ENCODE peak calls at places on chromosomes 13 and 19, in five cellular contexts. One of them, this sample, is unnamed.

GRCh38 chr13:29472317-29472961 is 123.0 kb downstream of the SLC7A1 start:
- DNase-seq in vagina: no peak
- DNase-seq in tibial nerve: peak
- DNase-seq in stomach: peak
- DNase-seq in heart left ventricle: no peak
- DNase-seq in this sample: no peak

GRCh38 chr13:46963874-46964273 is 67.0 kb upstream of the HTR2A start:
- DNase-seq in heart left ventricle: no peak
- DNase-seq in stomach: no peak
- DNase-seq in tibial nerve: no peak
- DNase-seq in vagina: no peak
- DNase-seq in this sample: no peak

GRCh38 chr19:12983561-12984142 is 11.6 kb upstream of the NFIX start:
- DNase-seq in tibial nerve: peak
- DNase-seq in vagina: no peak
- DNase-seq in heart left ventricle: peak
- DNase-seq in stomach: peak
- DNase-seq in this sample: no peak

GRCh38 chr19:13008926-13009787 is 13.9 kb downstream of the NFIX start:
- DNase-seq in stomach: no peak
- DNase-seq in heart left ventricle: no peak
- DNase-seq in tibial nerve: no peak
- DNase-seq in vagina: no peak
- DNase-seq in this sample: no peak

GRCh38 chr19:42196011-42197001 is 21.2 kb downstream of the DEDD2 start:
- DNase-seq in vagina: no peak
- DNase-seq in stomach: no peak
- DNase-seq in heart left ventricle: no peak
- DNase-seq in tibial nerve: no peak
- DNase-seq in this sample: no peak

GRCh38 chr19:3194703-3195087 is 9.0 kb downstream of the NCLN start:
- DNase-seq in stomach: no peak
- DNase-seq in heart left ventricle: no peak
- DNase-seq in tibial nerve: no peak
- DNase-seq in vagina: no peak
- DNase-seq in this sample: no peak

GRCh38 chr13:44768233-44768632 is 192.1 kb upstream of the TSC22D1 start:
- DNase-seq in tibial nerve: no peak
- DNase-seq in stomach: no peak
- DNase-seq in vagina: no peak
- DNase-seq in heart left ventricle: no peak
- DNase-seq in this sample: peak

GRCh38 chr19:41930926-41931592 is 2.8 kb upstream of the ERFL start:
- DNase-seq in stomach: no peak
- DNase-seq in vagina: no peak
- DNase-seq in tibial nerve: no peak
- DNase-seq in heart left ventricle: no peak
- DNase-seq in this sample: no peak

GRCh38 chr13:51768378-51768921 is 35.5 kb downstream of the DHRS12 start:
- DNase-seq in tibial nerve: no peak
- DNase-seq in vagina: no peak
- DNase-seq in heart left ventricle: no peak
- DNase-seq in stomach: no peak
- DNase-seq in this sample: no peak

GRCh38 chr13:67023088-67023893 is 206.8 kb downstream of the PCDH9 start:
- DNase-seq in vagina: no peak
- DNase-seq in heart left ventricle: no peak
- DNase-seq in tibial nerve: peak
- DNase-seq in stomach: no peak
- DNase-seq in this sample: no peak

GRCh38 chr19:48292798-48293197 is 22.9 kb downstream of the ZNF114 start:
- DNase-seq in stomach: no peak
- DNase-seq in vagina: no peak
- DNase-seq in heart left ventricle: no peak
- DNase-seq in tibial nerve: no peak
- DNase-seq in this sample: no peak

GRCh38 chr19:13195678-13196077 is 45.5 kb downstream of the IER2 start:
- DNase-seq in stomach: peak
- DNase-seq in tibial nerve: no peak
- DNase-seq in vagina: no peak
- DNase-seq in heart left ventricle: no peak
- DNase-seq in this sample: no peak

GRCh38 chr19:42487025-42487797 is 41.1 kb downstream of the CEACAM1 start:
- DNase-seq in vagina: no peak
- DNase-seq in tibial nerve: no peak
- DNase-seq in heart left ventricle: no peak
- DNase-seq in stomach: no peak
- DNase-seq in this sample: no peak

GRCh38 chr13:88979465-88980180 is 1308.5 kb downstream of the SLITRK5 start:
- DNase-seq in vagina: no peak
- DNase-seq in tibial nerve: no peak
- DNase-seq in heart left ventricle: peak
- DNase-seq in stomach: no peak
- DNase-seq in this sample: no peak

GRCh38 chr13:37144661-37145060 is 39.2 kb upstream of the CSNK1A1L start:
- DNase-seq in vagina: no peak
- DNase-seq in tibial nerve: no peak
- DNase-seq in heart left ventricle: no peak
- DNase-seq in stomach: no peak
- DNase-seq in this sample: no peak

GRCh38 chr13:106484084-106484754 is 51.2 kb downstream of the EFNB2 start:
- DNase-seq in vagina: no peak
- DNase-seq in tibial nerve: no peak
- DNase-seq in stomach: no peak
- DNase-seq in heart left ventricle: no peak
- DNase-seq in this sample: no peak

GRCh38 chr19:42113641-42114348 is 18.5 kb downstream of the POU2F2 start:
- DNase-seq in vagina: no peak
- DNase-seq in tibial nerve: no peak
- DNase-seq in heart left ventricle: no peak
- DNase-seq in stomach: no peak
- DNase-seq in this sample: no peak

GRCh38 chr19:35123573-35123972 is 8.0 kb downstream of the FXYD3 start:
- DNase-seq in vagina: no peak
- DNase-seq in heart left ventricle: no peak
- DNase-seq in stomach: peak
- DNase-seq in tibial nerve: peak
- DNase-seq in this sample: peak
- H3K4me3 ChIP-seq in vagina: peak
- H3K4me3 ChIP-seq in heart left ventricle: peak
- H3K4me3 ChIP-seq in stomach: no peak
- H3K4me3 ChIP-seq in tibial nerve: peak
- H3K4me3 ChIP-seq in this sample: no peak

DNA sequence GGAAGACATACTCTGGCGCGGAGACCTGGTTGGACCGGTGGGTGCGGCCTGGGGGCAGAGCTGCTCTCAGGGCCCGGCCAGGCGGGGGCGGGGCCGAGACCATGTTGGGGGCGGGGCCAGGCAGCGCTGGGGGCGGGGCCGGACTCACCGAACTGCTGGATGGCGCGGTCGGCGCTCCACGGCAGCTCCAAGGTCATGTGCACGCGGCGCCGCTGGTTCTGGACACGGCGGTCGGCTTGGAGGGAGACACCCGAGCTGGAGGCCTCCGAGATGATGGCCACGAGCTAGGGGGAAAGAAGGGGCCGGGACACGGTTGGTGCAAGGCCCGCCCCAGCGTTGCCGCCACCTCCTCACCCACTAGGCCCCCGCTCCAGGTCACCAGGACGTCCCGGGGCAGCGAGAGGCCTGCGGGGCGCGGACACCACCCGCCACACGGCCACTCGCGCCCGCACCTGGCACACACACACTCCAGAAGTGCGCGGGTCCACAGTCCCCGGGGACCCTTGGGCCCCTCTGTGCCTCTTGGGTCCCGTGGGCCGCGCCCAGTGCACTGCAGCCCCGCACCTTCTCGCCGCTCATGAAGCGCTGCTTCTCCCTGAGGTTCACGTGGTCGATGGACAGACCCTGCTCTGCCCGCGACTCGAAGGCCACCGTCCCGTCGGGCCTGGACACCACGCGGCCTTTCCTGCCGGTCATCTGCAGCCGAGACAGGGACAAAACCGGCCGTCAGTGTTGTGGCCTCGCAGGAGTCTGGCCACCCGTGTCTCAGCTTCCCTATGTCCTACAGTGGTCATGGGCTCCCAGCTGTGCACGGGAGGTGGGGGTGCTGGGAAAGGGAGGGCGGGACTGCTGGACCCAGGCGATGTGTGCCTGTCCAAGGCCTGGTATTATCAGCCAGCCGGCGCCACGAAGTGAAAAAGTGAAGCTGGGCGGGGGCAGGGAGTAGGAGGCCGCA is 8.7 kb downstream of the GPX4 start:
- DNase-seq in stomach: peak
- DNase-seq in heart left ventricle: no peak
- DNase-seq in tibial nerve: peak
- DNase-seq in vagina: no peak
- DNase-seq in this sample: no peak
- TF ChIP-seq POLR2A in stomach: no peak
- TF ChIP-seq POLR2A in heart left ventricle: no peak
- TF ChIP-seq POLR2A in tibial nerve: no peak
- TF ChIP-seq POLR2A in vagina: no peak
- TF ChIP-seq POLR2A in this sample: no peak

GRCh38 chr19:49447485-49448431 is 3.9 kb downstream of the PIH1D1 start:
- DNase-seq in stomach: no peak
- DNase-seq in tibial nerve: no peak
- DNase-seq in heart left ventricle: no peak
- DNase-seq in vagina: no peak
- DNase-seq in this sample: no peak

GRCh38 chr19:49453013-49453756 is at the start of gene ALDH16A1:
- DNase-seq in heart left ventricle: peak
- DNase-seq in vagina: no peak
- DNase-seq in stomach: peak
- DNase-seq in tibial nerve: peak
- DNase-seq in this sample: peak

GRCh38 chr19:49448432-49448786 is 3.2 kb downstream of the PIH1D1 start:
- DNase-seq in vagina: no peak
- DNase-seq in heart left ventricle: no peak
- DNase-seq in stomach: no peak
- DNase-seq in tibial nerve: no peak
- DNase-seq in this sample: no peak

GRCh38 chr19:49451430-49452181 is at the start of gene PIH1D1:
- DNase-seq in tibial nerve: peak
- DNase-seq in vagina: no peak
- DNase-seq in heart left ventricle: peak
- DNase-seq in stomach: peak
- DNase-seq in this sample: peak

DNA sequence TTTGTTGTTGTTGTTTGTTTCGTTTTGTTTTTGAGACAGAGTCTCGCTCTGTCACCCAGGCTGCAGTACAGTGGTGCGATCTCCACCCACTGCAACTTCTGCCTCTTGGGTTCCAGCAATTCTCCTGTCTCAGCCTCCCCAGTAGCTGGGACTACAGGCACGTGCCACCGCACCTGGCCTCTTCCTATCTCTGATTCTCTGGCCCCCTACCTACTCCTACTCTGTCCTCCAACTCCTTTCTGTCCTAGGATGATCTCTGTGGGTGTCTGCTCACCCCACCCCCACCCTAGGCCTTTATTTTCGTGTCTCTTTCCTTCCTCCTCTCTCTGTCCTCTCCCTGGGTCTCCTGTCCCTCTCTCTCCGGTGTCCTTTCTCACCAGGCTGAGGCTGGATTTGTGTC is 1.2 kb downstream of the PIH1D1 start:
- DNase-seq in stomach: no peak
- DNase-seq in tibial nerve: no peak
- DNase-seq in heart left ventricle: no peak
- DNase-seq in vagina: no peak
- DNase-seq in this sample: no peak
- H3K4me3 ChIP-seq in stomach: no peak
- H3K4me3 ChIP-seq in tibial nerve: peak
- H3K4me3 ChIP-seq in heart left ventricle: no peak
- H3K4me3 ChIP-seq in vagina: no peak
- H3K4me3 ChIP-seq in this sample: no peak

GRCh38 chr13:110706570-110707378 is 858 bp upstream of the CARS2 start:
- DNase-seq in heart left ventricle: no peak
- DNase-seq in vagina: no peak
- DNase-seq in tibial nerve: no peak
- DNase-seq in stomach: no peak
- DNase-seq in this sample: peak
- TF ChIP-seq POLR2A in heart left ventricle: no peak
- TF ChIP-seq POLR2A in vagina: no peak
- TF ChIP-seq POLR2A in tibial nerve: no peak
- TF ChIP-seq POLR2A in stomach: no peak
- TF ChIP-seq POLR2A in this sample: no peak

DNA sequence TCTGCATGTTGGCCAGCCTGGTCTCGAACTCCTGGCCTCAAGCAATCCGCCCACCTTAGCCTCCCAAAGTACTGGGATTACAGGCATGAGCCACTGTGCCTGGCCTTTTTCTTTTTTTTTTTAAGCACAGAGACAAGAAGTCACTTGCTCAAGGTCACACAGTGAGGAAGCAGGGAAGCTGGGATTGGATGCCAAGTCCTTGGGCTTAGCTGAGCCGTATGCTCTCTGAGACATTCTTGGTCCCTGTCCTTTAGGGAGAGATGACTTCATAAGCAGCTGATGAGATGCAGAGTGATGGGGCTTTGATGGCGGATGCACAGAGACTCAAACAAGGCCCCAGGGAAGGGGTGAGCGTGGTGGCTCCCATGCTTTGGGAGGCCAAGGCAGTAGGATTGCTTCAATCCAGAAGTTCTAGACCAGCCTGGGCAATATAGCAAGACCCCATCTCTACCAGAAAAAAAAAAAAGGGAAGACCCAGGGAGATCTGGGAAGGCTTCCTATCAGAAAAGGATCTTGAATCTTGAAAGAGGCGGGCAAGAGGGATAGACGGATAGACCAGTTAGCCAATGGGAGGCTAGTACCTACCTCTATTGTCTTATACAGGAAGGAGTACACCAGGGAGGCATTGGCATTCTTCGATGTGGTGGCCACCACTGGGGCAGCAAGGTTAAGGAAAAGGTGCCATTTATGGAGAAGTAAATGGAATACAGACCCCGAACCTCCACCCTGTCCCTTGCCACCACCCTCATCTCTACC is 3.9 kb downstream of the AP1M2 start:
- DNase-seq in tibial nerve: no peak
- DNase-seq in vagina: no peak
- DNase-seq in stomach: no peak
- DNase-seq in heart left ventricle: no peak
- DNase-seq in this sample: no peak
- H3K4me3 ChIP-seq in tibial nerve: no peak
- H3K4me3 ChIP-seq in vagina: no peak
- H3K4me3 ChIP-seq in stomach: no peak
- H3K4me3 ChIP-seq in heart left ventricle: no peak
- H3K4me3 ChIP-seq in this sample: no peak

DNA sequence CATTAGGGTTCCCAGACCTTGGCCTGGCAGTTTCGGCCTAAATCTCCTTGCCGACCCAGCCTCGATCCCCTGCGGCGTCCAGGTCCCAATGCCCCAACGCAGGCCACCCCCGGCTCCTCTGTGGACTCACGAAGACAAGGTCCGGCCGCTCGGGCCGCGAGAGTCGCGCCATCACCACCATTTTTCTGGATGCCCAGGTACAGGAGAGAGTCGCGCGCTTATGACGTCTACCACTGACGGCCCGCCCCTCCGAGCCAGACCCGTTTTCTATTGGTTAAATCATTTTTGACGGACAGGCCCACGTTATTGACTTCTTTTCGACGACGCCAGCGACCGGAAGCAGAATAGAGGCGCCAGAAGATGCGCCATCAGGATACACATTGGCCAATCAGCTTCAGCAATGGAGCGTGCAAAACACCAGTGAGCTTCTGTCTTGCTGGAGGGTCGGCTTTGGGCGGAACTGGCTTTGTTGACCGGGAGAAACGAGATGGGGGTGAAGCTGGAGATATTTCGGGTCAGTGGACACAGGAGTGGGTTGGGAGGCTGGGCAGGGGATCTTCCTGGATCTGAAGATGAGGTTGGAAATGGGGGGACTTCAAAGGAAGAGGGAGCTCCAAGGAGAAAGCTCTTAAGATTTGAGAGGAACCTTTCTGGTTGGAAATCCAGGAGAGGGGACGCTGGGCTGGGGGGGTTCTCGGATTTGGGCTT is at the start of the genes PET100 and XAB2:
- DNase-seq in heart left ventricle: peak
- DNase-seq in stomach: peak
- DNase-seq in vagina: peak
- DNase-seq in tibial nerve: peak
- DNase-seq in this sample: peak
- TF ChIP-seq POLR2A in heart left ventricle: peak
- TF ChIP-seq POLR2A in stomach: no peak
- TF ChIP-seq POLR2A in vagina: peak
- TF ChIP-seq POLR2A in tibial nerve: peak
- TF ChIP-seq POLR2A in this sample: peak

This sample was measured in lower leg skin.